ENCODE peak calls at places on chromosome 10, in six cellular contexts. X, U, W, C, D and V are unnamed samples.

GRCh38 chr10:116163732-116164131 is 109.3 kb downstream of the GFRA1 start:
- DNase-seq in X (no peak), U (no peak), W (no peak), C (no peak), D (no peak), V (no peak)

GRCh38 chr10:56316603-56317002 is 44.5 kb downstream of the ZWINT start:
- DNase-seq in X (no peak), U (no peak), W (peak; percentile 67), C (no peak), D (no peak), V (no peak)

GRCh38 chr10:1134156-1134555 is 78.0 kb downstream of the WDR37 start:
- DNase-seq in X (no peak), U (no peak), W (no peak), C (no peak), D (no peak), V (no peak)

GRCh38 chr10:33732176-33733025 is 397.9 kb upstream of the NRP1 start:
- DNase-seq in X (no peak), U (no peak), W (peak; percentile 34), C (no peak), D (no peak), V (no peak)

GRCh38 chr10:10043083-10043482 is 974.6 kb upstream of the CELF2 start:
- DNase-seq in X (no peak), U (no peak), W (no peak), C (no peak), D (no peak), V (no peak)

GRCh38 chr10:37895674-37896073 is 38.3 kb upstream of the ZNF248 start:
- DNase-seq in X (no peak), U (no peak), W (no peak), C (no peak), D (no peak), V (no peak)

GRCh38 chr10:124739119-124739921 is 4.9 kb downstream of the FAM53B start:
- DNase-seq in X (no peak), U (peak; percentile 74), W (peak; percentile 21), C (no peak), D (no peak), V (no peak)

GRCh38 chr10:118373786-118374185 is 31.7 kb upstream of the FAM204A start:
- DNase-seq in X (no peak), U (no peak), W (peak; percentile 67), C (no peak), D (no peak), V (no peak)

GRCh38 chr10:27526242-27526641 is 22.1 kb downstream of the RAB18 start:
- DNase-seq in X (no peak), U (no peak), W (no peak), C (no peak), D (no peak), V (no peak)

GRCh38 chr10:80507484-80507880 is 30.2 kb upstream of the SH2D4B start:
- DNase-seq in X (no peak), U (no peak), W (no peak), C (no peak), D (peak; percentile 2), V (no peak)

GRCh38 chr10:514137-514671 is 175.3 kb downstream of the DIP2C start:
- DNase-seq in X (no peak), U (peak; percentile 90), W (no peak), C (no peak), D (no peak), V (no peak)

GRCh38 chr10:124328514-124329220 is 90.1 kb downstream of the OAT start:
- DNase-seq in X (no peak), U (peak; percentile 26), W (no peak), C (no peak), D (no peak), V (no peak)

GRCh38 chr10:26485150-26485941 is 47.2 kb downstream of the APBB1IP start:
- DNase-seq in X (no peak), U (no peak), W (no peak), C (peak; percentile 10), D (no peak), V (no peak)

GRCh38 chr10:51892313-51892712 is 192.9 kb upstream of the CSTF2T start:
- DNase-seq in X (no peak), U (no peak), W (no peak), C (no peak), D (no peak), V (no peak)

GRCh38 chr10:69348824-69349541 is 67.7 kb downstream of the TACR2 start:
- DNase-seq in X (peak; percentile 64), U (peak; percentile 83), W (peak; percentile 99), C (no peak), D (peak; percentile 74), V (peak; percentile 59)

GRCh38 chr10:97279121-97279815 is 13.2 kb downstream of the ARHGAP19 start:
- DNase-seq in X (no peak), U (no peak), W (peak; percentile 89), C (no peak), D (no peak), V (peak; percentile 24)

GRCh38 chr10:29631049-29631339 is 3.8 kb downstream of the SVIL start:
- DNase-seq in X (no peak), U (no peak), W (no peak), C (no peak), D (no peak), V (no peak)

GRCh38 chr10:96641396-96641795 is 54.6 kb upstream of the TM9SF3 start:
- DNase-seq in X (no peak), U (no peak), W (no peak), C (no peak), D (no peak), V (no peak)

GRCh38 chr10:24196426-24197039 is 12.4 kb upstream of the KIAA1217 start:
- DNase-seq in X (peak; percentile 76), U (peak; percentile 81), W (peak; percentile 61), C (peak; percentile 81), D (peak; percentile 85), V (peak; percentile 61)

GRCh38 chr10:65110029-65110428 is 1588.8 kb downstream of the REEP3 start:
- DNase-seq in X (no peak), U (no peak), W (no peak), C (no peak), D (no peak), V (no peak)

GRCh38 chr10:27607591-27607990 is 103.5 kb downstream of the RAB18 start:
- DNase-seq in X (no peak), U (no peak), W (peak; percentile 67), C (no peak), D (no peak), V (no peak)

GRCh38 chr10:120940299-120940900 is 89.2 kb downstream of the WDR11 start:
- DNase-seq in X (no peak), U (peak; percentile 36), W (no peak), C (no peak), D (no peak), V (no peak)
- TF ChIP-seq CTCF in X (no peak), U (no peak), W (no peak), C (no peak), D (no peak), V (no peak)

DNA sequence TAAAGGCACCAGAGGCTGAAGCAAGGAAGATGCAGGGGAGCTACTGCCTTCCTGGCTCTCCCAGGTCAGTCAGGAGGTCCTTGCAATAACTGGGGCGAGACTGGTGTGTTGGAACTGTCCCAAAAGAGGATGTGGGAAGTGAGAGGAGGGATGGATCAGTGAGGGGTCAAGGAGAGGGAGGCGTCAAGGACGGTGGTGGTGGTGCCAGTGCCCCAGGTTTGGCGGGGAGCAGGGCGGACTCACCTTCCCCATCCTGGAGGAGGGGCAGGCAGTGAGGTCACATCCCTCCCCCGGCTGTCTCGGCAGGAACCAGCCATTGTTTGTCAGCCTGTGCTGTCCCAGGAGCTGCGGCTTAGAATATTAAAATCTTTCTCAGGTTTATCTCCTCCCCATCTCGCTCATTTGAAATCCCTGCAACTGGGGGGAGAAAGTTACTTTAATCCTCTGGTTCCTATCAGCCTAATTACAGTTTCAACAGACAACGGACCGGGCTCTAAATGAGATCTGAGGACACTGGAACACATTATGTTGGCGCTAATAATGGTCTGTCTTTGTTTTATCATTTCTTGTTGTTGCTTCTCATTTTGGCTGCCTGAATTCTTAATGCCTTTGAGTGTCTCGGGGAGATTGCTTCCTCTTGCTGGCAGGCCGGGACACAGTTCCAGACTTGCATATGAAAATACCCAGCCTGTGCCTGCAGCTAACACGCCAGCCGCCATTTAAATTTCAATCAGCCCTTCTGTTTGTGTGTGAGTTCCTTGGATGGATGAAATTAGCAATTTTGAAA is 387.5 kb downstream of the RPS24 start:
- DNase-seq in X (no peak), U (peak; percentile 42), W (no peak), C (no peak), D (no peak), V (no peak)
- H3K4me3 ChIP-seq in X (no peak overlapping the region), U (no peak overlapping the region), W (no peak overlapping the region), C (no peak overlapping the region), D (no peak overlapping the region), V (no peak overlapping the region)

GRCh38 chr10:105068497-105068896 is 427.4 kb downstream of the SORCS3 start:
- DNase-seq in X (no peak), U (no peak), W (peak; percentile 73), C (no peak), D (no peak), V (no peak)

GRCh38 chr10:105062881-105063280 is 421.8 kb downstream of the SORCS3 start:
- DNase-seq in X (no peak), U (no peak), W (no peak), C (no peak), D (no peak), V (no peak)

GRCh38 chr10:105063796-105064195 is 422.7 kb downstream of the SORCS3 start:
- DNase-seq in X (peak; percentile 52), U (no peak), W (peak; percentile 57), C (no peak), D (no peak), V (no peak)
- TF ChIP-seq CTCF in X (peak; percentile 14), U (no peak), W (peak; percentile 92), C (peak; percentile 41), D (no peak), V (no peak)

GRCh38 chr10:102397222-102398171 is 2.0 kb downstream of the NFKB2 start:
- DNase-seq in X (no peak), U (no peak), W (no peak), C (no peak), D (no peak), V (no peak)

GRCh38 chr10:102399217-102400021 is 3.9 kb downstream of the NFKB2 start:
- DNase-seq in X (peak; percentile 95), U (peak; percentile 95), W (peak; percentile 63), C (peak; percentile 87), D (peak; percentile 94), V (peak; percentile 86)

GRCh38 chr10:102400061-102400460 is 4.6 kb downstream of the NFKB2 start:
- DNase-seq in X (no peak), U (no peak), W (no peak), C (no peak), D (no peak), V (no peak)

GRCh38 chr10:102396751-102397151 is 1.2 kb downstream of the NFKB2 start:
- DNase-seq in X (no peak), U (no peak), W (no peak), C (no peak), D (no peak), V (no peak)

DNA sequence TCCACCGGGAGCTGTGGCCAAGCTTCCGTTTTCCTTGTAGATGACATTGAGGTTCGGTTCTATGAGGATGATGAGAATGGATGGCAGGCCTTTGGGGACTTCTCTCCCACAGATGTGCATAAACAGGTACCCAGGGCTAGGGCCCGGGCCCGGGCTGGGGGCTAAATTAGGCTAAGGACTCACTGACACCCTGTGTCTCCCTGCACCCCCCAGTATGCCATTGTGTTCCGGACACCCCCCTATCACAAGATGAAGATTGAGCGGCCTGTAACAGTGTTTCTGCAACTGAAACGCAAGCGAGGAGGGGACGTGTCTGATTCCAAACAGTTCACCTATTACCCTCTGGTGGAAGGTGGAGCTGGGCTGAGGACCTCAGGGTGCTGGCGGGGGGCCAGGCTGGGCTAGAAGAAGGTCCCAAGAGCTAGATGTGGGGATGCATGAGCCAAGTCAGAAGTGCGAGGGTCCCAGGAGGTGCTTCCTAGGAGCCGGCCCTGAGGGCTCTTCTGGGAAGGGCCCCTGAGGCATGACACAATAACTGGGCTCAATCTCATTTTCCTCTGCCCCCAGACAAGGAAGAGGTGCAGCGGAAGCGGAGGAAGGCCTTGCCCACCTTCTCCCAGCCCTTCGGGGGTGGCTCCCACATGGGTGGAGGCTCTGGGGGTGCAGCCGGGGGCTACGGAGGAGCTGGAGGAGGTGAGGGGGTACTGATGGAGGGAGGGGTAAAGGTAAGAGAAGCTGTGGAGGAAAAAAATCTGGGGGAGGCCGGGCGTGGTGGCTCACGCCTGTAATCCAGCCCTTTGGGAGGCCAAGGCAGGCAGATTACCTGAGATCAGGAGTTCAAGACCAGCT is 2.9 kb downstream of the NFKB2 start:
- DNase-seq in X (no peak), U (no peak), W (no peak), C (no peak), D (no peak), V (no peak)
- H3K4me3 ChIP-seq in X (no peak overlapping the region), U (peak overlapping the region; percentile 46), W (no peak overlapping the region), C (no peak overlapping the region), D (peak overlapping the region; percentile 76), V (no peak overlapping the region)